ENCODE peak calls at places on chromosomes 7 and 10, in five cellular contexts. X is posterior vena cava, V is choroid plexus epithelial cell, I is adipocyte, K is Daoy. L is an unnamed sample.

GRCh38 chr7:116687801-116688201 is 15.8 kb downstream of the MET start:
- DNase-seq in X (no peak), V (peak), I (peak), K (peak), L (no peak)

GRCh38 chr10:1154531-1154930 is 98.3 kb downstream of the WDR37 start:
- DNase-seq in X (peak), V (no peak), I (no peak), K (no peak), L (no peak)

GRCh38 chr7:92987095-92987494 is 130.7 kb downstream of the SAMD9 start:
- DNase-seq in X (no peak), V (peak), I (peak), K (no peak), L (no peak)

GRCh38 chr10:43376828-43377227 is 5.4 kb downstream of the FXYD4 start:
- DNase-seq in X (peak), V (no peak), I (no peak), K (no peak), L (no peak)

GRCh38 chr10:16777473-16778370 is 39.5 kb downstream of the RSU1 start:
- DNase-seq in X (no peak), V (peak), I (peak), K (peak), L (no peak)

GRCh38 chr10:73819513-73820093 is 8.2 kb upstream of the NDST2 start:
- DNase-seq in X (no peak), V (peak), I (no peak), K (no peak), L (no peak)

GRCh38 chr10:42111076-42111475 is 527.3 kb downstream of the ZNF33B start:
- DNase-seq in X (no peak), V (no peak), I (no peak), K (no peak), L (no peak)

GRCh38 chr10:103592186-103593021 is 98.9 kb downstream of the NEURL1 start:
- DNase-seq in X (no peak), V (peak), I (peak), K (peak), L (no peak)

GRCh38 chr7:32224276-32224675 is 154.1 kb upstream of the PDE1C start:
- DNase-seq in X (no peak), V (no peak), I (no peak), K (no peak), L (no peak)

GRCh38 chr7:64581929-64582894 is 19.3 kb upstream of the ZNF680 start:
- DNase-seq in X (no peak), V (peak), I (peak), K (no peak), L (no peak)

GRCh38 chr7:150979706-150980390 is 1.7 kb upstream of the KCNH2 start:
- DNase-seq in X (no peak), V (no peak), I (no peak), K (no peak), L (no peak)

GRCh38 chr7:4241791-4242190 is 440.3 kb upstream of the FOXK1 start:
- DNase-seq in X (peak), V (no peak), I (no peak), K (no peak), L (no peak)

GRCh38 chr10:83539528-83540308 is 599.6 kb upstream of the GHITM start:
- DNase-seq in X (peak), V (peak), I (peak), K (no peak), L (no peak)

GRCh38 chr10:102580230-102580629 is 64.0 kb upstream of the TRIM8 start:
- DNase-seq in X (no peak), V (peak), I (peak), K (no peak), L (no peak)

GRCh38 chr10:103793920-103794883 is 61.2 kb downstream of the SH3PXD2A start:
- DNase-seq in X (peak), V (no peak), I (no peak), K (no peak), L (no peak)

GRCh38 chr7:22842973-22843372 is 20.3 kb upstream of the TOMM7 start:
- DNase-seq in X (no peak), V (no peak), I (no peak), K (no peak), L (no peak)

GRCh38 chr7:88806280-88807037 is 10.9 kb upstream of the TEX47 start:
- DNase-seq in X (no peak), V (no peak), I (no peak), K (no peak), L (no peak)

L was measured in cortex of kidney.